ENCODE peak calls at places on chromosomes 13 and 19, in nine cellular contexts. Z is activated CD4-positive, alpha-beta memory T cell treated with anti-CD3 and anti-CD28 coated beads, Interleukin-2, amount 10 ng/mL, durations not matched to agents 7 days and 5 days; G is progenitor cell of endocrine pancreas; T is T-helper 9 cell; C is C1 segment of cervical spinal cord; U is GM04503; R is fibroblast of gingiva; E is keratinocyte; J is transverse colon. P is an unnamed sample.
A peak's percentile ranks its signal among the peaks of the same experiment; 100 is the strongest.

GRCh38 chr13:101718496-101718895 is 266.0 kb downstream of the ITGBL1 start:
- DNase-seq in C (no peak), R (no peak), G (no peak), Z (no peak), U (no peak), E (no peak), J (no peak), T (no peak), P (no peak)

GRCh38 chr13:19713186-19713965 is 69.4 kb downstream of the PSPC1 start:
- DNase-seq in R (peak; percentile 32), T (no peak), J (no peak), G (no peak), E (no peak), Z (no peak), U (no peak), C (no peak), P (no peak)

GRCh38 chr19:1860133-1860775 is 3.1 kb downstream of the KLF16 start:
- DNase-seq in G (no peak), U (no peak), E (no peak), R (peak; percentile 77), C (no peak), Z (peak; percentile 45), J (peak; percentile 85), T (peak; percentile 64), P (peak; percentile 59)

GRCh38 chr13:47216176-47216822 is 319.4 kb upstream of the HTR2A start:
- DNase-seq in R (peak; percentile 15), J (no peak), Z (no peak), G (no peak), T (no peak), C (no peak), U (no peak), E (peak; percentile 60), P (no peak)

GRCh38 chr19:56765107-56765506 is 75.4 kb downstream of the PEG3 start:
- DNase-seq in T (no peak), G (no peak), Z (no peak), U (no peak), E (no peak), J (peak; percentile 26), R (no peak), C (peak; percentile 31), P (no peak)

GRCh38 chr13:75938811-75939525 is 302.8 kb downstream of the LMO7 start:
- DNase-seq in Z (no peak), E (no peak), J (no peak), C (no peak), G (no peak), R (peak; percentile 55), U (no peak), T (no peak), P (no peak)

GRCh38 chr19:42653841-42654240 is 59.1 kb upstream of the CEACAM8 start:
- DNase-seq in Z (no peak), R (no peak), J (no peak), T (no peak), C (no peak), E (no peak), G (no peak), U (no peak), P (no peak)

GRCh38 chr19:29505034-29505824 is 20.6 kb upstream of the VSTM2B start:
- DNase-seq in T (no peak), E (no peak), Z (no peak), G (no peak), J (no peak), R (no peak), U (no peak), C (peak; percentile 66), P (no peak)

GRCh38 chr19:40365613-40366401 is 17.3 kb downstream of the PLD3 start:
- DNase-seq in C (peak; percentile 6), Z (peak; percentile 45), T (peak; percentile 18), G (peak; percentile 88), J (peak; percentile 50), E (no peak), U (no peak), R (peak; percentile 52), P (peak; percentile 19)

GRCh38 chr13:47277774-47278173 is 380.9 kb upstream of the HTR2A start:
- DNase-seq in U (no peak), G (no peak), J (no peak), C (no peak), T (no peak), E (no peak), Z (no peak), R (no peak), P (no peak)

GRCh38 chr13:111060237-111060919 is 54.7 kb upstream of the ARHGEF7 start:
- DNase-seq in C (no peak), E (no peak), T (no peak), G (no peak), U (no peak), Z (no peak), R (no peak), J (no peak), P (no peak)

GRCh38 chr13:88042489-88042888 is 371.3 kb downstream of the SLITRK5 start:
- DNase-seq in E (no peak), G (no peak), J (no peak), T (no peak), Z (no peak), R (no peak), C (no peak), U (no peak), P (no peak)

GRCh38 chr13:33639640-33640080 is 178.3 kb upstream of the RFC3 start:
- DNase-seq in G (no peak), U (no peak), Z (peak; percentile 22), T (no peak), E (no peak), R (no peak), C (no peak), J (no peak), P (no peak)

GRCh38 chr13:85148009-85148408 is 651.2 kb downstream of the SLITRK6 start:
- DNase-seq in U (no peak), R (no peak), T (no peak), C (no peak), Z (no peak), E (no peak), J (no peak), G (no peak), P (no peak)

GRCh38 chr13:94267581-94267980 is 211.9 kb downstream of the DCT start:
- DNase-seq in R (no peak), C (no peak), J (no peak), G (no peak), U (no peak), E (no peak), Z (no peak), T (no peak), P (no peak)

GRCh38 chr13:97567510-97568243 is 133.7 kb downstream of the RAP2A start:
- DNase-seq in R (peak; percentile 3), G (no peak), J (peak; percentile 77), T (no peak), C (no peak), E (peak; percentile 26), Z (no peak), U (peak; percentile 17), P (no peak)

GRCh38 chr19:4391701-4392543 is 8.4 kb downstream of the SH3GL1 start:
- DNase-seq in Z (no peak), T (no peak), G (no peak), R (peak; percentile 73), E (no peak), C (no peak), J (no peak), U (no peak), P (no peak)

GRCh38 chr13:32791545-32792172 is 205.4 kb downstream of the PDS5B start:
- DNase-seq in T (no peak), C (no peak), G (no peak), J (no peak), Z (peak; percentile 35), E (no peak), U (no peak), R (no peak), P (peak; percentile 64)

GRCh38 chr13:27481766-27482165 is 31.4 kb upstream of the MTIF3 start:
- DNase-seq in T (no peak), R (no peak), U (no peak), C (no peak), Z (peak; percentile 47), J (peak; percentile 51), E (no peak), G (peak; percentile 61), P (no peak)

GRCh38 chr19:4208385-4209094 is 20.8 kb upstream of the EBI3 start:
- DNase-seq in T (no peak), G (no peak), R (no peak), C (no peak), E (no peak), J (peak; percentile 40), Z (no peak), U (no peak), P (no peak)

GRCh38 chr19:31334849-31335624 is 14.2 kb downstream of the TSHZ3 start:
- DNase-seq in C (no peak), J (no peak), G (no peak), U (no peak), T (no peak), R (no peak), Z (no peak), E (no peak), P (no peak)

GRCh38 chr13:45441633-45442032 is 23.1 kb upstream of the COG3 start:
- DNase-seq in Z (no peak), J (no peak), U (no peak), E (no peak), T (no peak), C (no peak), G (no peak), R (peak; percentile 27), P (no peak)

GRCh38 chr19:12786950-12787349 is 4.3 kb upstream of the JUNB start:
- DNase-seq in T (no peak), G (no peak), J (no peak), R (no peak), C (no peak), U (no peak), Z (no peak), E (no peak), P (no peak)

GRCh38 chr13:48009298-48009697 is 8.2 kb upstream of the SUCLA2 start:
- DNase-seq in Z (no peak), T (no peak), U (peak; percentile 76), E (no peak), C (no peak), G (no peak), R (peak; percentile 80), J (peak; percentile 13), P (no peak)

GRCh38 chr13:111505175-111505777 is 184.8 kb downstream of the TEX29 start:
- DNase-seq in J (no peak), T (no peak), G (no peak), E (no peak), U (no peak), Z (no peak), R (no peak), C (no peak), P (no peak)

GRCh38 chr13:112103971-112104872 is 37.3 kb downstream of the SOX1 start:
- DNase-seq in T (no peak), E (no peak), G (no peak), Z (no peak), C (no peak), R (no peak), U (no peak), J (no peak), P (no peak)

GRCh38 chr19:4379383-4380253 is 20.7 kb downstream of the SH3GL1 start:
- DNase-seq in T (peak; percentile 17), R (peak; percentile 32), E (peak; percentile 92), G (no peak), U (no peak), Z (peak; percentile 39), C (no peak), J (no peak), P (no peak)

GRCh38 chr13:59744747-59745394 is 418.9 kb downstream of the DIAPH3 start:
- DNase-seq in Z (no peak), G (no peak), E (no peak), J (no peak), C (no peak), T (no peak), R (peak; percentile 3), U (no peak), P (no peak)

GRCh38 chr13:35978607-35979316 is 152.4 kb downstream of the DCLK1 start:
- DNase-seq in R (peak; percentile 61), E (no peak), C (no peak), T (no peak), J (no peak), Z (no peak), U (no peak), G (peak; percentile 31), P (no peak)

GRCh38 chr19:49746206-49746958 is 16.7 kb downstream of the TSKS start:
- DNase-seq in E (no peak), R (no peak), T (peak; percentile 44), G (no peak), J (peak; percentile 41), Z (peak; percentile 23), U (no peak), C (no peak), P (peak; percentile 35)

GRCh38 chr19:49679832-49680472 is 2.9 kb downstream of the PRMT1 start:
- DNase-seq in E (no peak), G (no peak), T (no peak), U (no peak), C (no peak), J (no peak), R (no peak), Z (no peak), P (no peak)